ENCODE peak calls at places on chromosomes 6 and 20, in seven cellular contexts. U is Peyer's patch, I is ovary, T is A549, P is prostate gland, W is transverse colon, D is heart left ventricle. R is an unnamed sample.

GRCh38 chr6:130928993-130929678 is 101.9 kb downstream of the SMLR1 start:
- DNase-seq in U (no peak), I (no peak), T (no peak), P (no peak), W (no peak), D (no peak), R (no peak)

GRCh38 chr6:47047479-47048411 is 5.6 kb upstream of the ADGRF1 start:
- DNase-seq in U (peak), I (no peak), T (peak), P (peak), W (peak), D (peak), R (peak)

GRCh38 chr6:4336778-4337442 is 201.5 kb upstream of the ECI2 start:
- DNase-seq in U (no peak), I (no peak), T (no peak), P (no peak), W (no peak), D (no peak), R (peak)

GRCh38 chr20:19993937-19994667 is 23.1 kb upstream of the NAA20 start:
- DNase-seq in U (no peak), I (no peak), T (peak), P (no peak), W (no peak), D (peak), R (no peak)

GRCh38 chr6:161961046-161961445 is 687.2 kb upstream of the AGPAT4 start:
- DNase-seq in U (no peak), I (no peak), T (no peak), P (no peak), W (no peak), D (no peak), R (no peak)

GRCh38 chr6:686528-686927 is 6.4 kb downstream of the EXOC2 start:
- DNase-seq in U (no peak), I (no peak), T (no peak), P (no peak), W (no peak), D (no peak), R (no peak)

GRCh38 chr6:145023116-145023726 is 712.1 kb downstream of the EPM2A start:
- DNase-seq in U (no peak), I (no peak), T (no peak), P (no peak), W (no peak), D (no peak), R (no peak)

GRCh38 chr20:5652626-5653573 is 97.3 kb upstream of the SHLD1 start:
- DNase-seq in U (no peak), I (no peak), T (peak), P (no peak), W (no peak), D (no peak), R (no peak)

GRCh38 chr6:168908887-168909286 is 344.8 kb downstream of the THBS2 start:
- DNase-seq in U (no peak), I (no peak), T (peak), P (no peak), W (no peak), D (no peak), R (no peak)

GRCh38 chr20:54000262-54000661 is 70.1 kb downstream of the BCAS1 start:
- DNase-seq in U (no peak), I (no peak), T (no peak), P (no peak), W (no peak), D (no peak), R (no peak)

GRCh38 chr20:40960521-40960956 is 68.1 kb upstream of the TOP1 start:
- DNase-seq in U (peak), I (no peak), T (no peak), P (no peak), W (no peak), D (no peak), R (no peak)

GRCh38 chr20:37759761-37760209 is 66.0 kb downstream of the CTNNBL1 start:
- DNase-seq in U (no peak), I (no peak), T (no peak), P (no peak), W (no peak), D (no peak), R (no peak)

GRCh38 chr6:132511159-132511835 is 1.6 kb downstream of the STX7 start:
- DNase-seq in U (no peak), I (no peak), T (peak), P (no peak), W (peak), D (no peak), R (no peak)

GRCh38 chr6:108518714-108519576 is 41.8 kb upstream of the FOXO3 start:
- DNase-seq in U (no peak), I (no peak), T (peak), P (no peak), W (no peak), D (no peak), R (no peak)

GRCh38 chr6:159894991-159895390 is 4.2 kb downstream of the MAS1 start:
- DNase-seq in U (no peak), I (no peak), T (no peak), P (no peak), W (peak), D (no peak), R (no peak)

GRCh38 chr20:48921168-48921882 is at the start of gene ARFGEF2:
- DNase-seq in U (peak), I (peak), T (peak), P (peak), W (peak), D (peak), R (peak)

GRCh38 chr20:25036331-25036936 is 21.5 kb downstream of the ACSS1 start:
- DNase-seq in U (no peak), I (no peak), T (no peak), P (no peak), W (no peak), D (peak), R (no peak)

GRCh38 chr6:134821397-134821796 is 128.5 kb downstream of the ALDH8A1 start:
- DNase-seq in U (no peak), I (no peak), T (no peak), P (no peak), W (no peak), D (no peak), R (no peak)

GRCh38 chr6:7513534-7513933 is 27.9 kb upstream of the DSP start:
- DNase-seq in U (no peak), I (no peak), T (no peak), P (peak), W (no peak), D (no peak), R (no peak)

GRCh38 chr6:148835920-148836441 is 89.2 kb downstream of the UST start:
- DNase-seq in U (no peak), I (no peak), T (no peak), P (no peak), W (no peak), D (no peak), R (no peak)

GRCh38 chr20:46021361-46022359 is 7.4 kb upstream of the SLC12A5 start:
- DNase-seq in U (peak), I (peak), T (peak), P (no peak), W (peak), D (no peak), R (peak)

GRCh38 chr6:111605100-111605748 is 454 bp downstream of the TRAF3IP2 start:
- DNase-seq in U (peak), I (peak), T (peak), P (peak), W (peak), D (peak), R (peak)

GRCh38 chr6:119484598-119484997 is 135.0 kb upstream of the MAN1A1 start:
- DNase-seq in U (no peak), I (no peak), T (no peak), P (peak), W (no peak), D (no peak), R (no peak)

GRCh38 chr20:7152071-7152470 is 384.6 kb downstream of the BMP2 start:
- DNase-seq in U (no peak), I (no peak), T (no peak), P (no peak), W (no peak), D (no peak), R (no peak)

GRCh38 chr6:129946439-129947140 is 71.8 kb upstream of the L3MBTL3 start:
- DNase-seq in U (no peak), I (no peak), T (no peak), P (no peak), W (no peak), D (no peak), R (no peak)

GRCh38 chr6:52749546-52750152 is 13.6 kb downstream of the GSTA2 start:
- DNase-seq in U (no peak), I (no peak), T (no peak), P (no peak), W (no peak), D (no peak), R (no peak)

GRCh38 chr20:32112862-32113261 is 3.3 kb downstream of the TM9SF4 start:
- DNase-seq in U (peak), I (no peak), T (no peak), P (no peak), W (peak), D (peak), R (peak)

GRCh38 chr20:10625641-10626040 is 48.2 kb downstream of the JAG1 start:
- DNase-seq in U (no peak), I (no peak), T (no peak), P (no peak), W (no peak), D (no peak), R (no peak)

GRCh38 chr20:3798405-3798768 is 2.3 kb downstream of the CDC25B start:
- DNase-seq in U (no peak), I (no peak), T (no peak), P (no peak), W (no peak), D (no peak), R (no peak)

GRCh38 chr20:23356203-23356602 is 5.6 kb downstream of the NXT1 start:
- DNase-seq in U (no peak), I (no peak), T (no peak), P (no peak), W (no peak), D (peak), R (peak)

GRCh38 chr6:112218563-112218962 is 35.8 kb downstream of the LAMA4 start:
- DNase-seq in U (no peak), I (peak), T (peak), P (no peak), W (no peak), D (peak), R (no peak)

GRCh38 chr20:41072099-41072798 is 43.6 kb downstream of the TOP1 start:
- DNase-seq in U (no peak), I (no peak), T (no peak), P (peak), W (no peak), D (no peak), R (no peak)

GRCh38 chr6:43749461-43749860 is 20.6 kb upstream of the VEGFA start:
- DNase-seq in U (peak), I (no peak), T (no peak), P (no peak), W (no peak), D (no peak), R (no peak)

GRCh38 chr6:104522533-104522932 is 337.2 kb downstream of the HACE1 start:
- DNase-seq in U (no peak), I (no peak), T (no peak), P (no peak), W (no peak), D (no peak), R (no peak)

GRCh38 chr6:48449002-48449401 is 338.0 kb upstream of the PTCHD4 start:
- DNase-seq in U (no peak), I (no peak), T (peak), P (no peak), W (no peak), D (no peak), R (no peak)

GRCh38 chr20:44706371-44707258 is 8.6 kb upstream of the CCN5 start:
- DNase-seq in U (no peak), I (peak), T (no peak), P (no peak), W (no peak), D (peak), R (peak)

GRCh38 chr20:34060970-34061369 is 51.1 kb downstream of the EIF2S2 start:
- DNase-seq in U (no peak), I (no peak), T (no peak), P (no peak), W (no peak), D (no peak), R (no peak)

GRCh38 chr20:3970016-3970415 is 45.3 kb downstream of the RNF24 start:
- DNase-seq in U (peak), I (no peak), T (no peak), P (no peak), W (peak), D (no peak), R (no peak)

GRCh38 chr6:88166901-88167624 is 916 bp upstream of the CNR1 start:
- DNase-seq in U (peak), I (peak), T (no peak), P (no peak), W (no peak), D (peak), R (peak)

GRCh38 chr20:36745927-36746659 is at the start of gene NDRG3:
- DNase-seq in U (peak), I (peak), T (peak), P (peak), W (peak), D (peak), R (peak)
- TF ChIP-seq POLR2A in U (no peak), I (no peak), T (peak), P (no peak), W (no peak), D (peak), R (no peak)

GRCh38 chr6:30884521-30885480 is 482 bp downstream of the DDR1 start:
- DNase-seq in U (peak), I (peak), T (no peak), P (no peak), W (peak), D (no peak), R (peak)
- TF ChIP-seq POLR2A in U (peak), I (no peak), T (no peak), P (peak), W (no peak), D (no peak), R (no peak)

DNA sequence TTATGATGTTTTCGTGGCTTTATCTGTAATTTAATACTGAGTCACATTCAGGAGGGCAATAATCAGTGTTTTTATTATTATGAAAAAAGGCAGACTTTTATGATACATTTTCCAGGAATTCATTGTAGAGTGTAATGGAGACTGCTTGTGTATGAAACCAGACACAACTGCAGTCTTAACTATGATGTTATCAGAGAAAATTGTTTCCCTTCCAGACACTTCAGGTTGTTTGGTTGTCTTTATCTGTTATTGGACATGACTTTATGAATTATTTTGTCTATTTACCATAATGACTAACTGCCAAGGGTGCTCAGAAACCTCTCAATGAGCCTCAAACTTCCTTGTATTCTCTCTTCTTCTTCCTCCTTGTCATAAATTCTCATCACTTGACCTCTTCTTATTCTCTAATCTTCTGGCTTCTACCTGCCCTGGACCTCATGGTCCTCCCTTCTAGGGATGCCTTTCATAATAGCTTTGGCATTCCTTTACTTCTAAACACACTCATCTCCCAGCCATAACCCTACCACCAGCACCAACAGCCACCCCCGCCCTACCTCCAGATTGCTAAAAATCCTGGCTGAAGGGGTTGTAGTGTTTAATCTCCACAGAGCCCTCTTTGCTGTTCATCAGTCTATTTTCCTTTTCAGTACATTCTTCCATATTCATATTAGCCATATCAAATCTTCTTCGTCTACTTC is 492.5 kb downstream of the CDKAL1 start:
- DNase-seq in U (no peak), I (no peak), T (no peak), P (no peak), W (no peak), D (no peak), R (no peak)
- TF ChIP-seq POLR2A in U (no peak), I (no peak), T (no peak), P (no peak), W (no peak), D (no peak), R (no peak)

GRCh38 chr20:61333484-61334108 is 81.5 kb downstream of the CDH4 start:
- DNase-seq in U (no peak), I (no peak), T (no peak), P (no peak), W (no peak), D (no peak), R (no peak)

GRCh38 chr20:61332016-61332975 is 80.2 kb downstream of the CDH4 start:
- DNase-seq in U (no peak), I (no peak), T (no peak), P (no peak), W (no peak), D (no peak), R (no peak)

GRCh38 chr20:61330441-61330840 is 78.4 kb downstream of the CDH4 start:
- DNase-seq in U (no peak), I (no peak), T (no peak), P (no peak), W (no peak), D (no peak), R (no peak)

GRCh38 chr20:61328906-61329558 is 77.0 kb downstream of the CDH4 start:
- DNase-seq in U (no peak), I (peak), T (no peak), P (no peak), W (no peak), D (peak), R (no peak)

DNA sequence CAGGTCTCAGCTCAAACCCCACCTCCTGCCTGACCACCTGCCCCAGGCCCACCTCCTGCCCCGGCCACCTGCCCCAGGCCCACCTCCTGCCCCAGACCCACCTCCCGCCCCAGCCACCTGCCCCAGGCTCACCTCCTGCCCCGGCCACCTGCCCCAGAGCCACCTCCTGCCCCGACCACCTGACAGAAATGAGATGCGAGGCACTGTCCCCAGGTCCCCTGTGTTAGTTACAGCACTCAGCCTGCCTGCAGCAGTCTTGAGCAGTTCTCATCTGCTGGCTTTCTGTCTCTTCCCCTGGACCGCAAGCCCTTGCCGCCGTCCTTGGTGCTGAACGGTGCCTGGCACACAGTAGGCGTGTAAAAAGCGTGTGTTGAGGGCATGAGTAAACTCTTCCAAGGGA is 79.5 kb downstream of the CDH4 start:
- DNase-seq in U (no peak), I (no peak), T (no peak), P (no peak), W (no peak), D (no peak), R (no peak)
- TF ChIP-seq POLR2A in U (no peak), I (no peak), T (no peak), P (no peak), W (no peak), D (no peak), R (no peak)

GRCh38 chr6:146543211-146543939 is at the start of gene RAB32:
- DNase-seq in U (peak), I (peak), T (peak), P (peak), W (peak), D (peak), R (peak)

GRCh38 chr6:146543940-146544661 is 468 bp downstream of the RAB32 start:
- DNase-seq in U (peak), I (no peak), T (peak), P (peak), W (peak), D (no peak), R (peak)

GRCh38 chr6:146546440-146546839 is 2.8 kb downstream of the RAB32 start:
- DNase-seq in U (no peak), I (no peak), T (peak), P (no peak), W (no peak), D (no peak), R (no peak)

GRCh38 chr6:146544783-146545182 is 1.1 kb downstream of the RAB32 start:
- DNase-seq in U (no peak), I (peak), T (no peak), P (no peak), W (no peak), D (no peak), R (no peak)

DNA sequence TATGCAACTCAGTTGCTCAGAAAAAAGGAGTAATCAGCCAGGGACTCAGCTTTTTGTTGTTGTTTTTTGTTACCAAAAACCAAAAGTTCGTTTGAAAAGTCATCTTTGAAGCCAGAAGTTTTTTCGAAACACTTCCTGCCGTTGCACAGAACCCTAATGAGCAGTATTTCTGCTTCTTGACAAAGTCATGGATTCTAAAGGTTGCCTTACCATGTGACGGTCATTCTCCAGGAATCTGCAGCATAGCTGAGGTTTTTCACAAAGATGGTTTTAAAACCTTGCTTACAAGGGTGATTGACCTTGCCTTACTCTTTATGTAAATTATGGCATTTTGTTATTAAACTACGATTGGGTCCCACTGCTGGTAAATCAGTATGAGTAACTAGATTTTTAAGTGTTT is 2.0 kb downstream of the RAB32 start:
- DNase-seq in U (no peak), I (no peak), T (no peak), P (no peak), W (no peak), D (no peak), R (no peak)
- TF ChIP-seq POLR2A in U (no peak), I (no peak), T (no peak), P (no peak), W (peak), D (no peak), R (no peak)

GRCh38 chr20:38872491-38873049 is 53.6 kb upstream of the FAM83D start:
- DNase-seq in U (no peak), I (no peak), T (no peak), P (no peak), W (no peak), D (no peak), R (no peak)

GRCh38 chr20:38875170-38875993 is 50.8 kb upstream of the FAM83D start:
- DNase-seq in U (peak), I (no peak), T (no peak), P (no peak), W (peak), D (no peak), R (no peak)

GRCh38 chr20:38872036-38872435 is 54.2 kb upstream of the FAM83D start:
- DNase-seq in U (peak), I (no peak), T (peak), P (no peak), W (peak), D (no peak), R (no peak)

GRCh38 chr20:38873050-38873581 is 53.1 kb upstream of the FAM83D start:
- DNase-seq in U (peak), I (no peak), T (no peak), P (no peak), W (peak), D (no peak), R (no peak)

GRCh38 chr20:38874460-38875169 is 51.6 kb upstream of the FAM83D start:
- DNase-seq in U (peak), I (no peak), T (no peak), P (no peak), W (peak), D (no peak), R (no peak)
- TF ChIP-seq POLR2A in U (no peak), I (no peak), T (no peak), P (no peak), W (no peak), D (no peak), R (no peak)